ENCODE peak calls at places on chromosomes 7 and 10, in eight cellular contexts. J is stimulated activated CD8-positive, alpha-beta memory T cell treated with anti-CD3 and anti-CD28 coated beads, Interleukin-4, amount 100 ng/mL, for 24 hours; P is stimulated activated CD4-positive, alpha-beta T cell treated with anti-CD3 and anti-CD28 coated beads, Interleukin-1b, Interleukin-23, amount 100 ng/mL, for 24 hours; V is putamen; T is WTC11; S is M059J; I is iPS-NIHi11; O is activated T-helper 1 cell treated with Interleukin-2 at 50 U/mL for 16 hours. D is an unnamed sample.

GRCh38 chr7:7732566-7733290 is 14.3 kb upstream of the RPA3 start:
- DNase-seq in J (no peak), P (no peak), V (no peak), T (no peak), S (peak; percentile 61), I (no peak), O (no peak), D (no peak)

GRCh38 chr10:80464557-80465466 is 10.7 kb downstream of the TSPAN14 start:
- DNase-seq in J (no peak), P (no peak), V (peak; percentile 58), T (peak; percentile 71), S (peak; percentile 25), I (peak; percentile 77), O (no peak), D (peak; percentile 67)

GRCh38 chr7:47435889-47436312 is 146.0 kb downstream of the TNS3 start:
- DNase-seq in J (no peak), P (no peak), V (no peak), T (peak; percentile 58), S (peak; percentile 64), I (peak; percentile 62), O (no peak), D (peak; percentile 77)

GRCh38 chr7:93430917-93431588 is 143.5 kb downstream of the CALCR start:
- DNase-seq in J (no peak), P (no peak), V (no peak), T (no peak), S (no peak), I (no peak), O (no peak), D (no peak)

GRCh38 chr7:51242007-51242691 is 74.5 kb downstream of the COBL start:
- DNase-seq in J (no peak), P (no peak), V (no peak), T (no peak), S (peak; percentile 16), I (no peak), O (no peak), D (no peak)

GRCh38 chr7:122423591-122423990 is 119.0 kb upstream of the FEZF1 start:
- DNase-seq in J (no peak), P (no peak), V (no peak), T (no peak), S (no peak), I (no peak), O (no peak), D (no peak)

GRCh38 chr7:150778738-150779301 is 21.3 kb downstream of the TMEM176B start:
- DNase-seq in J (peak; percentile 60), P (peak; percentile 62), V (peak; percentile 63), T (peak; percentile 88), S (peak; percentile 60), I (peak; percentile 81), O (peak; percentile 57), D (peak; percentile 76)

GRCh38 chr7:114363292-114363691 is 51.3 kb upstream of the FOXP2 start:
- DNase-seq in J (no peak), P (no peak), V (no peak), T (no peak), S (no peak), I (no peak), O (no peak), D (no peak)

GRCh38 chr7:142516038-142516501 is 233.2 kb upstream of the PRSS1 start:
- DNase-seq in J (no peak), P (no peak), V (peak; percentile 61), T (peak; percentile 26), S (peak; percentile 72), I (peak; percentile 71), O (no peak), D (peak; percentile 77)

GRCh38 chr10:62231371-62231770 is 37.3 kb downstream of the RTKN2 start:
- DNase-seq in J (no peak), P (no peak), V (no peak), T (no peak), S (peak; percentile 83), I (no peak), O (no peak), D (no peak)

GRCh38 chr10:70191161-70191770 is 21.0 kb upstream of the SAR1A start:
- DNase-seq in J (no peak), P (no peak), V (no peak), T (no peak), S (peak; percentile 17), I (no peak), O (no peak), D (no peak)

GRCh38 chr10:20858292-20859124 is 38.6 kb downstream of the NEBL start:
- DNase-seq in J (no peak), P (no peak), V (no peak), T (no peak), S (peak; percentile 9), I (no peak), O (no peak), D (peak; percentile 4)

GRCh38 chr7:110399421-110399820 is 691.5 kb upstream of the LRRN3 start:
- DNase-seq in J (no peak), P (no peak), V (no peak), T (no peak), S (no peak), I (no peak), O (no peak), D (no peak)

GRCh38 chr7:50212666-50213621 is 91.6 kb upstream of the IKZF1 start:
- DNase-seq in J (no peak), P (no peak), V (no peak), T (no peak), S (no peak), I (no peak), O (no peak), D (no peak)

GRCh38 chr7:15524077-15524476 is 37.7 kb downstream of the AGMO start:
- DNase-seq in J (no peak), P (no peak), V (no peak), T (no peak), S (no peak), I (no peak), O (no peak), D (no peak)

GRCh38 chr7:143988986-143989745 is 11.0 kb upstream of the OR6B1 start:
- DNase-seq in J (no peak), P (no peak), V (no peak), T (no peak), S (peak; percentile 21), I (no peak), O (no peak), D (no peak)

GRCh38 chr7:152911904-152912303 is 152.4 kb downstream of the ACTR3B start:
- DNase-seq in J (no peak), P (no peak), V (no peak), T (no peak), S (no peak), I (no peak), O (no peak), D (no peak)

GRCh38 chr10:124588736-124589451 is 127.3 kb downstream of the LHPP start:
- DNase-seq in J (no peak), P (no peak), V (no peak), T (no peak), S (peak; percentile 46), I (no peak), O (no peak), D (peak; percentile 41)

GRCh38 chr7:71871446-71871845 is 540.7 kb downstream of the CALN1 start:
- DNase-seq in J (no peak), P (no peak), V (no peak), T (no peak), S (no peak), I (peak; percentile 38), O (no peak), D (no peak)

GRCh38 chr7:144834516-144835165 is 1.2 kb downstream of the TPK1 start:
- DNase-seq in J (no peak), P (peak; percentile 22), V (peak; percentile 55), T (no peak), S (peak; percentile 33), I (no peak), O (no peak), D (no peak)

GRCh38 chr7:157329447-157329846 is 7.4 kb upstream of the DNAJB6 start:
- DNase-seq in J (no peak), P (no peak), V (no peak), T (no peak), S (no peak), I (no peak), O (no peak), D (no peak)

GRCh38 chr10:78277734-78278404 is 244.2 kb downstream of the RPS24 start:
- DNase-seq in J (no peak), P (no peak), V (peak; percentile 58), T (no peak), S (peak; percentile 50), I (no peak), O (no peak), D (peak; percentile 52)

GRCh38 chr10:75662715-75663114 is 231.3 kb downstream of the LRMDA start:
- DNase-seq in J (no peak), P (no peak), V (no peak), T (no peak), S (peak; percentile 51), I (no peak), O (no peak), D (no peak)

GRCh38 chr10:101967713-101968112 is 88.3 kb downstream of the ARMH3 start:
- DNase-seq in J (no peak), P (no peak), V (no peak), T (no peak), S (peak; percentile 31), I (no peak), O (no peak), D (no peak)

GRCh38 chr10:110353244-110354119 is 48.8 kb upstream of the SMNDC1 start:
- DNase-seq in J (peak; percentile 35), P (peak; percentile 64), V (no peak), T (peak; percentile 38), S (peak; percentile 91), I (peak; percentile 45), O (peak; percentile 14), D (no peak)

GRCh38 chr7:130942211-130942964 is 208.4 kb upstream of the KLF14 start:
- DNase-seq in J (no peak), P (no peak), V (no peak), T (no peak), S (peak; percentile 88), I (no peak), O (no peak), D (no peak)

GRCh38 chr10:70617798-70618568 is 15.4 kb upstream of the PRF1 start:
- DNase-seq in J (no peak), P (peak; percentile 17), V (no peak), T (no peak), S (peak; percentile 86), I (no peak), O (no peak), D (no peak)